ENCODE peak calls at places on chromosomes 3 and 15, in four cellular contexts. P, E, M and Z are unnamed samples.
A peak's percentile ranks its signal among the peaks of the same experiment; 100 is the strongest.

GRCh38 chr3:66602691-66603090 is 101.9 kb upstream of the LRIG1 start:
- DNase-seq in P (no peak), E (no peak), M (no peak), Z (no peak)

GRCh38 chr3:102006812-102007485 is 157.6 kb downstream of the NFKBIZ start:
- DNase-seq in M (peak; percentile 96), P (no peak), E (peak; percentile 81), Z (no peak)

GRCh38 chr15:58538225-58538731 is 106.5 kb downstream of the LIPC start:
- DNase-seq in M (no peak), P (no peak), E (no peak), Z (no peak)

GRCh38 chr3:112333002-112333385 is at the start of gene CD200:
- DNase-seq in M (peak; percentile 75), E (no peak), P (peak; percentile 72), Z (peak; percentile 89)

GRCh38 chr3:57048052-57048671 is 12.3 kb upstream of the SPATA12 start:
- DNase-seq in M (peak; percentile 51), E (no peak), P (no peak), Z (no peak)

GRCh38 chr3:29181149-29181780 is 99.6 kb upstream of the RBMS3 start:
- DNase-seq in M (no peak), P (no peak), E (no peak), Z (no peak)

GRCh38 chr3:132218817-132219390 is 98.3 kb upstream of the ACP3 start:
- DNase-seq in E (no peak), P (no peak), M (no peak), Z (no peak)

GRCh38 chr3:72343078-72343477 is 505.2 kb downstream of the SHQ1 start:
- DNase-seq in E (no peak), P (no peak), M (no peak), Z (no peak)

GRCh38 chr3:65967376-65967775 is 71.3 kb downstream of the MAGI1 start:
- DNase-seq in M (peak; percentile 8), P (no peak), E (no peak), Z (no peak)

GRCh38 chr3:179801263-179801662 is 148.4 kb downstream of the USP13 start:
- DNase-seq in E (peak; percentile 85), P (no peak), M (peak; percentile 97), Z (no peak)

GRCh38 chr3:70387889-70388288 is 75.5 kb upstream of the MDFIC2 start:
- DNase-seq in M (no peak), E (no peak), P (no peak), Z (no peak)

GRCh38 chr15:101305820-101306255 is 10.8 kb upstream of the SNRPA1 start:
- DNase-seq in E (no peak), P (peak; percentile 61), M (no peak), Z (no peak)

GRCh38 chr15:69818529-69818928 is 279.2 kb downstream of the TLE3 start:
- DNase-seq in E (no peak), P (no peak), M (no peak), Z (no peak)

GRCh38 chr3:180466401-180467005 is 135.5 kb upstream of the TTC14 start:
- DNase-seq in P (no peak), M (no peak), E (no peak), Z (no peak)

GRCh38 chr15:77864211-77865105 is 213.1 kb downstream of the TBC1D2B start:
- DNase-seq in E (no peak), M (no peak), P (peak; percentile 63), Z (no peak)

GRCh38 chr3:180329187-180329586 is 272.8 kb upstream of the TTC14 start:
- DNase-seq in E (no peak), M (no peak), P (no peak), Z (no peak)

GRCh38 chr3:119349353-119349752 is 55.2 kb downstream of the ARHGAP31 start:
- DNase-seq in M (peak; percentile 17), E (no peak), P (no peak), Z (no peak)

GRCh38 chr3:30607032-30607833 is 832 bp downstream of the TGFBR2 start:
- DNase-seq in P (peak; percentile 86), E (no peak), M (peak; percentile 69), Z (peak; percentile 39)

GRCh38 chr3:141074529-141074928 is 23.4 kb downstream of the SPSB4 start:
- DNase-seq in E (no peak), M (no peak), P (peak; percentile 28), Z (no peak)

GRCh38 chr15:60913901-60914300 is 315.2 kb downstream of the RORA start:
- DNase-seq in E (no peak), M (no peak), P (no peak), Z (no peak)

GRCh38 chr3:145243875-145244274 is 917.1 kb downstream of the PLOD2 start:
- DNase-seq in E (peak; percentile 37), M (peak; percentile 93), P (no peak), Z (no peak)

GRCh38 chr3:56753206-56753605 is 48.5 kb downstream of the ARHGEF3 start:
- DNase-seq in M (peak; percentile 67), E (no peak), P (no peak), Z (no peak)

GRCh38 chr3:52934626-52935530 is 37.5 kb upstream of the STIMATE start:
- DNase-seq in M (peak; percentile 69), P (no peak), E (peak; percentile 24), Z (peak; percentile 45)

GRCh38 chr15:66408690-66409089 is 22.0 kb downstream of the MAP2K1 start:
- DNase-seq in P (no peak), M (peak; percentile 53), E (no peak), Z (no peak)

GRCh38 chr3:121545049-121545563 is 682 bp downstream of the POLQ start:
- DNase-seq in M (peak; percentile 12), E (no peak), P (no peak), Z (no peak)

GRCh38 chr3:9196009-9196408 is 53.4 kb downstream of the SRGAP3 start:
- DNase-seq in E (no peak), P (no peak), M (no peak), Z (peak; percentile 92)

GRCh38 chr3:122530164-122530563 is 15.4 kb upstream of the KPNA1 start:
- DNase-seq in M (no peak), P (no peak), E (no peak), Z (no peak)

GRCh38 chr3:12234906-12235305 is 54.0 kb upstream of the PPARG start:
- DNase-seq in P (no peak), E (no peak), M (no peak), Z (no peak)

GRCh38 chr3:69292185-69292584 is 93.7 kb downstream of the FRMD4B start:
- DNase-seq in P (no peak), M (no peak), E (no peak), Z (no peak)

GRCh38 chr15:43186003-43186353 is 775 bp downstream of the CCNDBP1 start:
- DNase-seq in P (no peak), M (no peak), E (no peak), Z (no peak)

GRCh38 chr15:43189296-43189695 is 4.1 kb downstream of the CCNDBP1 start:
- DNase-seq in M (no peak), E (no peak), P (no peak), Z (no peak)

GRCh38 chr15:43190178-43190577 is 5.0 kb downstream of the CCNDBP1 start:
- DNase-seq in P (no peak), M (peak; percentile 17), E (no peak), Z (no peak)

GRCh38 chr15:43185161-43186002 is at the start of gene CCNDBP1:
- DNase-seq in M (peak; percentile 81), P (peak; percentile 100), E (no peak), Z (peak; percentile 99)

GRCh38 chr15:43187544-43188155 is 2.4 kb downstream of the CCNDBP1 start:
- DNase-seq in P (no peak), E (peak; percentile 34), M (peak; percentile 72), Z (no peak)
- TF ChIP-seq CTCF in P (peak; percentile 65), E (peak; percentile 80), M (peak; percentile 67), Z (peak; percentile 29)

DNA sequence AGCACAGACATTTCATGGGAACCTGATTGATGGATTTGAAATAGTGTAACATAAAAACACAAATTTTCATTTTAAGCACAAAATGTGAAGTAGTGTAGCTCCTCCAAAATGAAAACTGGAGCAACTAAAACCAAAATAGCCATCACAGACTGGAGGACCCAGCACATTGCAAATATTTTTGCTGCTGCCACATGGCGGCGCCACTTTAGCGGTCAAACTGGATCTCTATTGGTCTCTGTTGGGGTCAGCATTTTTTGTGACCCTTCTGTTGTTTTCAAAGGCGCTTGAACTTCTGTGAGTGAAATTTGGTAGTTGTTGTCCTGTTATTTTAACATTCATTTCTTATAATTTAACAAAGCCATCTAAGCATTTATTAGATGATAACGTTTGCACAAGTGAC is 259.9 kb downstream of the IL20RB start:
- DNase-seq in M (no peak), E (no peak), P (no peak), Z (peak; percentile 59)
- TF ChIP-seq CTCF in M (peak; percentile 3), E (peak; percentile 8), P (peak; percentile 9), Z (peak; percentile 63)

DNA sequence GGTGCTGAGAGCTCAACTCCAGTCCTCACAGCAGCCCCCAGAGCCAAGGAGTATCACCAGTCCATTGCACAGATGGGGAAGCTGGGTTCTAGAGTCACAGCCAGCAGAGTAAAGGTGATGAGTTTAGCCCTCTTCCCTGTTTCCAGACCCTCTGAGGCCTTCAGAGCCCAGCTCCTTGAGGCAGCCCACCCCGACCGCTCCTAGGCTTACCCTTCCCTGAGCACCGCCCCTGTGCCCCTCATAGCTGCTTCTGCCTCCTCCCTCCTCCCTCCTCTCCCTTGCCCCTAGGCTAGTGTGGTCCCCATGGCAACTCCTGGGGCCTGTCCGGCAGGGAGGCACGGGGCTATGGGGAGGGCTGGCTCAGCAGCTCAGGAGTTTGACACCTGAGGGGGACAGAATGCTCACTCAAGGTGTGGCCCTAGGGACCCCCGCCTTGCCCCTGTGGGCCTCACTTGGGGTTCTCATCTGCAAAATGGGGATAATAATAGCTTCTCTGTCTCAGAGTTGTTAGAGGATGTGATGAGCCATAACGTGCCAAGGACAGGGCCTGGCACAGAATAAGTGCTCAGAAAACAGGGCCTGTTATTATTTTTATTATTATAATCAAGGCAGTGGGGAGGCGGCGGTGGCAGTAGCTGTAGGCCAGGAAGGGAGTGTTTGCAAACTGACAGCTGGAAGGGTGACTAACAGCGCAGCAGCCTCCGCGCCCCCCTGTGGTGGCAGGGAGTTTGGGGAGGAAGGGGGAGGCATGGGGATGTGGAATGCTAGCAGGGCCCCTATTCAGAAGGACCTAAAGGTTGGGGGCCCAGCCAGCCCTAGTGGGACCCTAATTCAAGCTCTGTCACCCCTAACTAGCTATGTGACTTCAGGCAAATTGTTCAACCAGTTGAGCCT is 11.5 kb downstream of the CSK start:
- DNase-seq in E (no peak), M (peak; percentile 30), P (peak; percentile 73), Z (no peak)
- TF ChIP-seq CTCF in E (peak; percentile 21), M (peak; percentile 37), P (peak; percentile 31), Z (no peak)

GRCh38 chr3:194469977-194470376 is 16.8 kb downstream of the ATP13A3 start:
- DNase-seq in M (no peak), P (no peak), E (no peak), Z (no peak)
- TF ChIP-seq CTCF in M (no peak), P (no peak), E (no peak), Z (no peak)